ENCODE peak calls at places on chromosome 16, in four cellular contexts. One of them, this sample, is unnamed.

GRCh38 chr16:19143241-19143640 is 24.8 kb upstream of the SYT17 start:
- DNase-seq in HepG2: no peak
- DNase-seq in GM12878: no peak
- DNase-seq in K562: no peak
- DNase-seq in this sample: no peak

GRCh38 chr16:86383488-86384262 is 126.7 kb upstream of the FOXF1 start:
- DNase-seq in HepG2: no peak
- DNase-seq in GM12878: no peak
- DNase-seq in K562: peak; percentile 59
- DNase-seq in this sample: peak; percentile 60

GRCh38 chr16:21126518-21126917 is 24.1 kb downstream of the DNAH3 start:
- DNase-seq in HepG2: no peak
- DNase-seq in GM12878: no peak
- DNase-seq in K562: no peak
- DNase-seq in this sample: no peak

GRCh38 chr16:6279261-6279660 is 1053.4 kb upstream of the RBFOX1 start:
- DNase-seq in HepG2: no peak
- DNase-seq in GM12878: no peak
- DNase-seq in K562: no peak
- DNase-seq in this sample: no peak

GRCh38 chr16:50616883-50617629 is 64.1 kb downstream of the SNX20 start:
- DNase-seq in HepG2: peak; percentile 89
- DNase-seq in GM12878: no peak
- DNase-seq in K562: no peak
- DNase-seq in this sample: no peak

GRCh38 chr16:68367034-68367433 is 56.2 kb downstream of the PRMT7 start:
- DNase-seq in HepG2: peak; percentile 53
- DNase-seq in GM12878: no peak
- DNase-seq in K562: peak; percentile 73
- DNase-seq in this sample: peak; percentile 58

GRCh38 chr16:21301168-21301894 is 23.2 kb upstream of the CRYM start:
- DNase-seq in HepG2: peak; percentile 88
- DNase-seq in GM12878: peak; percentile 66
- DNase-seq in K562: peak; percentile 85
- DNase-seq in this sample: peak; percentile 93

GRCh38 chr16:89981414-89981813 is 32.9 kb downstream of the DEF8 start:
- DNase-seq in HepG2: no peak
- DNase-seq in GM12878: no peak
- DNase-seq in K562: no peak
- DNase-seq in this sample: no peak

GRCh38 chr16:14489460-14489859 is 140.6 kb downstream of the PARN start:
- DNase-seq in HepG2: peak; percentile 57
- DNase-seq in GM12878: no peak
- DNase-seq in K562: peak; percentile 55
- DNase-seq in this sample: peak; percentile 85

GRCh38 chr16:22075776-22076175 is 16.6 kb upstream of the VWA3A start:
- DNase-seq in HepG2: no peak
- DNase-seq in GM12878: no peak
- DNase-seq in K562: no peak
- DNase-seq in this sample: no peak

GRCh38 chr16:65117701-65118448 is 4.0 kb downstream of the CDH11 start:
- DNase-seq in HepG2: peak; percentile 59
- DNase-seq in GM12878: peak; percentile 2
- DNase-seq in K562: peak; percentile 33
- DNase-seq in this sample: peak; percentile 51

GRCh38 chr16:22189473-22190168 is 16.5 kb upstream of the EEF2K start:
- DNase-seq in HepG2: no peak
- DNase-seq in GM12878: no peak
- DNase-seq in K562: no peak
- DNase-seq in this sample: no peak

GRCh38 chr16:30762991-30763725 is 1.0 kb downstream of the RNF40 start:
- DNase-seq in HepG2: no peak
- DNase-seq in GM12878: no peak
- DNase-seq in K562: no peak
- DNase-seq in this sample: no peak

GRCh38 chr16:24102120-24102740 is 153.9 kb upstream of the CACNG3 start:
- DNase-seq in HepG2: no peak
- DNase-seq in GM12878: no peak
- DNase-seq in K562: no peak
- DNase-seq in this sample: no peak

GRCh38 chr16:87487361-87487924 is 5.4 kb downstream of the ZCCHC14 start:
- DNase-seq in HepG2: peak; percentile 97
- DNase-seq in GM12878: no peak
- DNase-seq in K562: peak; percentile 37
- DNase-seq in this sample: no peak

GRCh38 chr16:47965439-47965838 is 190.4 kb downstream of the ABCC12 start:
- DNase-seq in HepG2: no peak
- DNase-seq in GM12878: no peak
- DNase-seq in K562: no peak
- DNase-seq in this sample: no peak

GRCh38 chr16:18983565-18984424 is at the start of gene TMC7:
- DNase-seq in HepG2: peak; percentile 91
- DNase-seq in GM12878: no peak
- DNase-seq in K562: peak; percentile 89
- DNase-seq in this sample: peak; percentile 86

GRCh38 chr16:71230122-71230845 is at the start of gene HYDIN:
- DNase-seq in HepG2: peak; percentile 15
- DNase-seq in GM12878: no peak
- DNase-seq in K562: peak; percentile 67
- DNase-seq in this sample: peak; percentile 78

GRCh38 chr16:25494292-25494691 is 197.5 kb upstream of the HS3ST4 start:
- DNase-seq in HepG2: no peak
- DNase-seq in GM12878: no peak
- DNase-seq in K562: no peak
- DNase-seq in this sample: no peak

GRCh38 chr16:57462209-57462977 is at the start of gene POLR2C:
- DNase-seq in HepG2: peak; percentile 80
- DNase-seq in GM12878: peak; percentile 37
- DNase-seq in K562: peak; percentile 89
- DNase-seq in this sample: peak; percentile 91

GRCh38 chr16:19265531-19265930 is 20.0 kb upstream of the CLEC19A start:
- DNase-seq in HepG2: no peak
- DNase-seq in GM12878: no peak
- DNase-seq in K562: no peak
- DNase-seq in this sample: no peak

DNA sequence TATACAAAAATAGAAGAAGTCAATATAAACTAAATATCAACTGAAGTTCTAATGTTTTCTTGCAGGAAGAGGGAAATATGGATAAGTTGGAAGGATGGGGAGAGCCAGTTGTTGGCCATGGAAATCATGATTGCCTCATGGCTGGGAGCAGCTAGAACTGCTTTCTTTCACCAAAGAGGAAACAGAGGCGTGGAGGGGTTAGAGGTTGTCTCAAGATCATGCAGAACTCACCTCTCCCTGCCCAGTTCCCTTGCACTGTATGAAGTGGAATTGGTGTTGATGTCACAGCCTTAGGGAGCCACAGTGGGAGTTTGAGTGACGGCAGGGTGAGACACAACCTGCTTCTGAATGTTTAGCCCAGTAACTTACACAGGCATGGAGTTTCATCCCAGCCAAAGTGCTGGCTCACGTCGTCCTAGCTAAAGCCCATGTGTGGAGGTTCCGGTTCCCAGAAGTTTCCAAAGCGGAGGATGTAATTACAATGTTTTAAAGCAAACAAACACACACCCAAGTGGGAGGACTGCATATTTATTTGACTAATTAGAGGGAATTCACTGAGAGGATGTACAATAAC is 118.9 kb upstream of the CDH5 start:
- DNase-seq in HepG2: no peak
- DNase-seq in GM12878: no peak
- DNase-seq in K562: no peak
- DNase-seq in this sample: no peak
- H3K4me1 ChIP-seq in HepG2: no peaks in the 10 kb centered on the region
- H3K4me1 ChIP-seq in GM12878: no peaks in the 10 kb centered on the region
- H3K4me1 ChIP-seq in K562: no peaks in the 10 kb centered on the region
- H3K4me1 ChIP-seq in this sample: no peaks in the 10 kb centered on the region

GRCh38 chr16:72927199-72928088 is 120.5 kb downstream of the ZFHX3 start:
- DNase-seq in HepG2: peak; percentile 95
- DNase-seq in GM12878: no peak
- DNase-seq in K562: no peak
- DNase-seq in this sample: peak; percentile 25
- TF ChIP-seq BHLHE40 in HepG2: peak; percentile 55
- TF ChIP-seq BHLHE40 in GM12878: no peak
- TF ChIP-seq BHLHE40 in K562: no peak
- TF ChIP-seq BHLHE40 in this sample: no peak

GRCh38 chr16:53457670-53458069 is 23.4 kb downstream of the RBL2 start:
- DNase-seq in HepG2: no peak
- DNase-seq in GM12878: peak; percentile 92
- DNase-seq in K562: no peak
- DNase-seq in this sample: no peak
- TF ChIP-seq CHD2 in HepG2: no peak
- TF ChIP-seq CHD2 in GM12878: peak; percentile 56
- TF ChIP-seq CHD2 in K562: no peak
- TF ChIP-seq CHD2 in this sample: no peak

GRCh38 chr16:85309656-85310587 is 197.7 kb upstream of the CIBAR2 start:
- DNase-seq in HepG2: peak; percentile 34
- DNase-seq in GM12878: no peak
- DNase-seq in K562: peak; percentile 46
- DNase-seq in this sample: no peak
- H3K4me1 ChIP-seq in HepG2: peaks cover 81% of the 10 kb centered on the region
- H3K4me1 ChIP-seq in GM12878: peaks cover 22% of the 10 kb centered on the region
- H3K4me1 ChIP-seq in K562: peaks cover 63% of the 10 kb centered on the region
- H3K4me1 ChIP-seq in this sample: peaks cover 4% of the 10 kb centered on the region

DNA sequence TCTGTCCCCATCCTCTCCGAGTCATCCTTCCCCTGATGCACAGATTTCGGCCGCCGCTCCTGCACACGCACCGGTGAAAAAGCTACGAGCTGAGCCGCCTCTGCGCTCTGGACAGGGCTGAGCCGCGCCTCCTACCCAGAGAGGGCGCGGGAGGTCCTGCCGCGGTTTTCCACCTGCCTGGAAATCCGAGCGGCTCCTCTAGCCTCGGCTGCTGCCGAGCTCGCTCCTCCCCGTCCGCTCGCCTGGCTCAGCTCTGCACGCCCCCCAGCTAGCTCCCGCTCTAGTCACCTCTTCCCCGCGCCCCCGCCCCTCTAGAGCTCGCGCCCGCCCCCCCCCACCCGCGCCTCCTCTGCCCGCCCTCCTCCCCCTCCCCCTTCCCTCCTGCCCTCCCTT is 198 bp upstream of the SHISA9 start:
- DNase-seq in HepG2: no peak
- DNase-seq in GM12878: no peak
- DNase-seq in K562: no peak
- DNase-seq in this sample: no peak
- TF ChIP-seq BHLHE40 in HepG2: no peak
- TF ChIP-seq BHLHE40 in GM12878: no peak
- TF ChIP-seq BHLHE40 in K562: no peak
- TF ChIP-seq BHLHE40 in this sample: no peak

GRCh38 chr16:79612207-79612606 is 11.7 kb upstream of the MAF start:
- DNase-seq in HepG2: no peak
- DNase-seq in GM12878: no peak
- DNase-seq in K562: no peak
- DNase-seq in this sample: peak; percentile 15

GRCh38 chr16:79610771-79611170 is 10.2 kb upstream of the MAF start:
- DNase-seq in HepG2: no peak
- DNase-seq in GM12878: no peak
- DNase-seq in K562: no peak
- DNase-seq in this sample: no peak

GRCh38 chr16:79608976-79609375 is 8.4 kb upstream of the MAF start:
- DNase-seq in HepG2: no peak
- DNase-seq in GM12878: no peak
- DNase-seq in K562: no peak
- DNase-seq in this sample: no peak

GRCh38 chr16:79609861-79610260 is 9.3 kb upstream of the MAF start:
- DNase-seq in HepG2: no peak
- DNase-seq in GM12878: no peak
- DNase-seq in K562: no peak
- DNase-seq in this sample: no peak

GRCh38 chr16:79613009-79613408 is 12.5 kb upstream of the MAF start:
- DNase-seq in HepG2: no peak
- DNase-seq in GM12878: no peak
- DNase-seq in K562: no peak
- DNase-seq in this sample: no peak
- TF ChIP-seq CHD2 in HepG2: no peak
- TF ChIP-seq CHD2 in GM12878: no peak
- TF ChIP-seq CHD2 in K562: no peak
- TF ChIP-seq CHD2 in this sample: no peak

GRCh38 chr16:85307552-85308364 is 195.5 kb upstream of the CIBAR2 start:
- DNase-seq in HepG2: peak; percentile 98
- DNase-seq in GM12878: no peak
- DNase-seq in K562: no peak
- DNase-seq in this sample: no peak
- H3K4me1 ChIP-seq in HepG2: peaks cover 71% of the 10 kb centered on the region
- H3K4me1 ChIP-seq in GM12878: peaks cover 22% of the 10 kb centered on the region
- H3K4me1 ChIP-seq in K562: peaks cover 65% of the 10 kb centered on the region
- H3K4me1 ChIP-seq in this sample: peaks cover 12% of the 10 kb centered on the region

GRCh38 chr16:11047939-11048500 is 103.7 kb downstream of the CLEC16A start:
- DNase-seq in HepG2: no peak
- DNase-seq in GM12878: no peak
- DNase-seq in K562: no peak
- DNase-seq in this sample: no peak

GRCh38 chr16:11045441-11045840 is 101.1 kb downstream of the CLEC16A start:
- DNase-seq in HepG2: no peak
- DNase-seq in GM12878: no peak
- DNase-seq in K562: no peak
- DNase-seq in this sample: no peak

GRCh38 chr16:11049396-11050059 is 105.2 kb downstream of the CLEC16A start:
- DNase-seq in HepG2: peak; percentile 27
- DNase-seq in GM12878: no peak
- DNase-seq in K562: no peak
- DNase-seq in this sample: peak; percentile 51

GRCh38 chr16:11045846-11046245 is 101.5 kb downstream of the CLEC16A start:
- DNase-seq in HepG2: no peak
- DNase-seq in GM12878: no peak
- DNase-seq in K562: no peak
- DNase-seq in this sample: no peak

GRCh38 chr16:11047057-11047456 is 102.7 kb downstream of the CLEC16A start:
- DNase-seq in HepG2: no peak
- DNase-seq in GM12878: no peak
- DNase-seq in K562: no peak
- DNase-seq in this sample: no peak
- TF ChIP-seq BHLHE40 in HepG2: no peak
- TF ChIP-seq BHLHE40 in GM12878: no peak
- TF ChIP-seq BHLHE40 in K562: no peak
- TF ChIP-seq BHLHE40 in this sample: no peak